ENCODE peak calls at places on chromosomes 12 and 14, in four cellular contexts. One of them, this sample, is unnamed. For H3K4me1 and H3K36me3, the result is how much of the 10 kb centered on the place peaks cover.

GRCh38 chr12:54521291-54522062 is 23.9 kb downstream of the NCKAP1L start:
- DNase-seq in aorta: no peak
- DNase-seq in GM23248: no peak
- DNase-seq in gastrocnemius medialis: no peak
- DNase-seq in this sample: no peak

GRCh38 chr12:46402451-46402850 is 29.9 kb upstream of the SLC38A2 start:
- DNase-seq in aorta: peak
- DNase-seq in GM23248: peak
- DNase-seq in gastrocnemius medialis: no peak
- DNase-seq in this sample: no peak

GRCh38 chr12:55717397-55718007 is 1.7 kb downstream of the BLOC1S1 start:
- DNase-seq in aorta: peak
- DNase-seq in GM23248: peak
- DNase-seq in gastrocnemius medialis: peak
- DNase-seq in this sample: no peak

GRCh38 chr14:59118171-59118570 is 70.3 kb upstream of the DAAM1 start:
- DNase-seq in aorta: no peak
- DNase-seq in GM23248: no peak
- DNase-seq in gastrocnemius medialis: no peak
- DNase-seq in this sample: no peak

GRCh38 chr12:29519585-29520182 is 22.2 kb upstream of the OVCH1 start:
- DNase-seq in aorta: no peak
- DNase-seq in GM23248: peak
- DNase-seq in gastrocnemius medialis: no peak
- DNase-seq in this sample: no peak

GRCh38 chr14:29805415-29806123 is 122.1 kb downstream of the PRKD1 start:
- DNase-seq in aorta: peak
- DNase-seq in GM23248: peak
- DNase-seq in gastrocnemius medialis: peak
- DNase-seq in this sample: no peak

GRCh38 chr14:106308839-106309389 is 782.5 kb downstream of the TMEM121 start:
- DNase-seq in aorta: peak
- DNase-seq in GM23248: peak
- DNase-seq in gastrocnemius medialis: no peak
- DNase-seq in this sample: peak

GRCh38 chr14:68589447-68590232 is 203.2 kb downstream of the ZFP36L1 start:
- DNase-seq in aorta: no peak
- DNase-seq in GM23248: peak
- DNase-seq in gastrocnemius medialis: peak
- DNase-seq in this sample: no peak

GRCh38 chr12:100186071-100186470 is 14.5 kb upstream of the ACTR6 start:
- DNase-seq in aorta: no peak
- DNase-seq in GM23248: peak
- DNase-seq in gastrocnemius medialis: no peak
- DNase-seq in this sample: no peak

GRCh38 chr12:1927751-1928351 is 9.4 kb upstream of the CACNA2D4 start:
- DNase-seq in aorta: peak
- DNase-seq in GM23248: peak
- DNase-seq in gastrocnemius medialis: no peak
- DNase-seq in this sample: peak

GRCh38 chr12:93361159-93361919 is 16.4 kb upstream of the NUDT4 start:
- DNase-seq in aorta: no peak
- DNase-seq in GM23248: peak
- DNase-seq in gastrocnemius medialis: peak
- DNase-seq in this sample: no peak

GRCh38 chr14:30874120-30874998 is at the start of gene COCH:
- DNase-seq in aorta: peak
- DNase-seq in GM23248: peak
- DNase-seq in gastrocnemius medialis: no peak
- DNase-seq in this sample: peak

DNA sequence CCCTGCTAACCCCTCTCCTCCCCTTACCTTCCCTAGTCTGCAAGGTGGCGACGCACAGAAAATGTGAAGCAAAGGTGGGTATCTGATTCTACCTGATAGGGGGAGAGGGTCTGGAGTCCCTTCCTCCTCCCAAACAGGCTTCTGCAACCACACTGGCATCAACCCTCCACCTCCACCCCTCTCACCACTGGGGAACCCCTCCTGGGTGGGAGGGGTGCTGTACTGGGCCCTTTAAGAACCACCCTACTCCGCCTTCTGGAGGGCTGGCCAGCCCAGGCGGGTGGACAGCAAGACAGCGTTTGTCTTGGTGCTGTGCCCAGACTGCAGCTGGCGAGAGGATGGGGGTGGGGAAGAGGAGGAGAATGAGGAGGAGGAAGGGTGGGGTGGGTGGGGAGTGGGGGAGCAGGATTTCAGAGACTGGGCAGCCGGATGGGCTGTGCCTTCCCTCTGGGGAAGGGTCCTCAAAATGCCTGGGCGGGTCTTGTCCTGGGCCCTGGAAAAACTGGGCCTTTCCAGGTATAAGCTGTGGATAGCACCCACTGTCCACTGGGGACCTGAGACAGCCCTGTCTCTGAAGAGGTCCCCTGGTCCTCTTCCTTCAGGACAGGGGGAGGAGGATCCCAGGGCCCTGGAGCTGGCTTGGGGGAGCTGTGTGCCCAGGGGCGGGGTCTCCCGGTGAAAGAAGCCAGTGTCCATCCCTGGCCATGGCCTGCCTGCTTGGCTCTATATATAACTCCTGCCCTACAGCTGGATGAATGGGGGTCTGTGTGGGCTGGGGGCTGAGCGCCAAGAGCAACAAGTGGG is 2.8 kb downstream of the TNS2 start:
- DNase-seq in aorta: peak
- DNase-seq in GM23248: peak
- DNase-seq in gastrocnemius medialis: peak
- DNase-seq in this sample: no peak
- H3K4me3 ChIP-seq in aorta: no peak
- H3K4me3 ChIP-seq in GM23248: peak
- H3K4me3 ChIP-seq in gastrocnemius medialis: peak
- H3K4me3 ChIP-seq in this sample: no peak

GRCh38 chr12:53058674-53059433 is 9.0 kb downstream of the TNS2 start:
- DNase-seq in aorta: no peak
- DNase-seq in GM23248: no peak
- DNase-seq in gastrocnemius medialis: peak
- DNase-seq in this sample: peak

GRCh38 chr12:53057816-53058500 is 8.1 kb downstream of the TNS2 start:
- DNase-seq in aorta: no peak
- DNase-seq in GM23248: no peak
- DNase-seq in gastrocnemius medialis: no peak
- DNase-seq in this sample: no peak

GRCh38 chr12:53056296-53056695 is 6.4 kb downstream of the TNS2 start:
- DNase-seq in aorta: no peak
- DNase-seq in GM23248: peak
- DNase-seq in gastrocnemius medialis: no peak
- DNase-seq in this sample: no peak

GRCh38 chr12:53055471-53056266 is 5.8 kb downstream of the TNS2 start:
- DNase-seq in aorta: no peak
- DNase-seq in GM23248: no peak
- DNase-seq in gastrocnemius medialis: no peak
- DNase-seq in this sample: peak

DNA sequence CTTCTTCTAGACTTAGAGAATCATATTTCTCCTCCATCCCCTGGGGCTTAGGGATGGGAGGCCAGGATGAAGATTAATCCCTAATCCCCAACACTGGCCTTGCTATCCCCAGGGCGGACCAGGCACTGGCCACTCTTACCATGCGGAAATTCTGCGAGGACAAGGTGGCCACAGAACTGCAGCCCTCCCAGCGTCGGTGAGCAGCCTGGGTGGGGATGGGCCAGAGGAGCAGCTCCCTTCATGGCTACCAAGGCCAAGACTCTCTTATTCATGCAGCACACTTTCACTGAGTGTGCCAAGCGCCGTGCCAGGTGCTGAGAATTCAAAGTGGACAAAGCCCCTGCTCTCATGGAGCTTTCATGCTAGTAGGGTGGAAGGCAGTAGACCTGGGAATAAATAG is 7.0 kb downstream of the TNS2 start:
- DNase-seq in aorta: no peak
- DNase-seq in GM23248: no peak
- DNase-seq in gastrocnemius medialis: no peak
- DNase-seq in this sample: no peak
- H3K4me1 ChIP-seq in aorta: under half
- H3K4me1 ChIP-seq in GM23248: under half
- H3K4me1 ChIP-seq in gastrocnemius medialis: half or more
- H3K4me1 ChIP-seq in this sample: half or more

DNA sequence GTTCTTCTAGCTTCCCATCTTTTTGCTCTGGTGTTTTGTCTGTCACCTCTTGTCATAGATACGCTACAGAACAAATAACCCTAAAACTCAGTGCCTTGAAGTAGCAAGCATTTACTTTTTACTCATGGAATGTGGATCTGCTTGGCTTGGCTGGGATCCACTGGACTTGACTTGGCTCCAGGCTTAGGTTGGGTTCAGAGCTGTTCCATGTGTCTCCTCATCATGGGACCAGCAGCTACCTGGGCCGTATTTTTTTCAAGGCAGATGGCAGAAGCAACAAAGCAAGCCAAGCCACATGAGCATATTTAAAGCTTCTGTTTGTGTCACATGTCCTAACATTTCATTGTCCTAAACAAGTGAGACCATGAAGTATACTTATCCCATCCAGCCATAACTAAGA is 48.7 kb upstream of the ATF1 start:
- DNase-seq in aorta: no peak
- DNase-seq in GM23248: no peak
- DNase-seq in gastrocnemius medialis: no peak
- DNase-seq in this sample: no peak
- H3K36me3 ChIP-seq in aorta: under half
- H3K36me3 ChIP-seq in GM23248: under half
- H3K36me3 ChIP-seq in gastrocnemius medialis: under half
- H3K36me3 ChIP-seq in this sample: under half

DNA sequence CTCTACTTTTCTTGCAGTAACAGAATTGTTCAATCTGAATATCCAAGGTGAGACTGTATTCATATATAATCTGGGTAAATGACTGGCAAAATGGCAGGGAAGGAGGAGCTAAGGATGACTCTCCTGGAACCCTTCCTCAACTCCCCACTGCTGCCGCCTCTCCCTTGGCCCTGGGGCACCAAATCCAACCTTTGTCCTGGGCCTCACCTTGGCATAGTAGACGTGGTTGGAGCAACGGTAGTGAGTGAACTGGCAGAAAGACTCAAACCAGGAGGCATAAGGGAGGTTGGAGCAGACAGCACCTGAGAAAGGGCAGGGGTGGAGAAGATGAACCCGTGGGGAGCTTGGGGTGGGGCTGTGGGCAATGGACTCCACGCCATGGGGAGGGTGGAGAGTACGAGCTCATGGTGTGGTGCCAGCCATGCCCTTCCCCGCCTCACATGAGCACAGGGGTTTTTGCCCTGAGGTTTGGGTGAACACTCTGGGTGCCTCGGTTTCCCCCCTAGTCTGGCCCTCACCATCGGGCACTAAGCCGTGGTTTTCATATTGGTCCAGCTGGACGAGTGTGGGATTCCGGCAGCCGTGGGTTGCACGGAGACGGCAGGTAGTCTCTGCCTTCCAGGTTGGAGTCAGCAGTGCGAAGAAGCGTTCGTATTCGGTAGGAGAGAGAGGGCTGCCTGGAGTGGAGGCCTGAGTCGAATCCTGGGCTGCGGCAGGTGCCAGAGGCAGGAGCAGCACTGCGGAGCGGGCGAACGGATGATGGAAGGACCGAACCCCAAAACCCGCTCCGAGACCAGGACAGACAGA is 753 bp downstream of the ACRBP start:
- DNase-seq in aorta: no peak
- DNase-seq in GM23248: no peak
- DNase-seq in gastrocnemius medialis: no peak
- DNase-seq in this sample: no peak
- H3K4me3 ChIP-seq in aorta: peak
- H3K4me3 ChIP-seq in GM23248: no peak
- H3K4me3 ChIP-seq in gastrocnemius medialis: peak
- H3K4me3 ChIP-seq in this sample: peak

DNA sequence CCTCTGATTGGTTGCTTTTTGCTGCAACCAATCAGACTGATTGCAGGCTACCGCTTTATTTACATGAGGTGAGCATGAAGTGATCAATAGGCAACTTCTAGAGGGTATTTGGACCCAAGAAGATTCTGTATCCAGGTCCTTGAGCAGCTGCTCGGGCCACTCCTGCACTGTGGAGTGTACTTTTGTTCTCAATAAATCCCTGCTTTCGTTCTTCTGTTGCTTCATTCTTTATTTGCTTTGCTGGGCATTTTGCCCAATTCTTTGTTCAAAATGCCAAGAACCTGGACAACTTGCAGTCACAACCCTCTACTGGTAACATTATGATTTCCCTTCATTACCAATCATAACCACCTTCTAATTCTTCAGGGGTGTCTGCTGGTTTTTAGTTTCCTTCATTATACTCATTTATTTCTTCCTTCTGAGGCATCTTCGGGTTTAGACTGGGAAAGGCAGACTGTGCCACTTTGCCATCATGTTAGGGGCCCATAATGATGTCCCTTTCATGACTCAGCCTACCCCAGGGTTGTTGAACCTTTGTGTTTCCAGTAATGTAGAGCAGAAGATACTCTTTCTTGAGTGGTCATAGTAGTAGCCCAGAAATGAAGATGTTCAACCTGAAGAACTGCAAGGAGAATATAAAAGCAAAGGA is 43.4 kb upstream of the LIMA1 start:
- DNase-seq in aorta: no peak
- DNase-seq in GM23248: peak
- DNase-seq in gastrocnemius medialis: no peak
- DNase-seq in this sample: no peak
- H3K4me1 ChIP-seq in aorta: under half
- H3K4me1 ChIP-seq in GM23248: under half
- H3K4me1 ChIP-seq in gastrocnemius medialis: under half
- H3K4me1 ChIP-seq in this sample: under half

GRCh38 chr12:88839486-88839885 is 259.2 kb upstream of the KITLG start:
- DNase-seq in aorta: no peak
- DNase-seq in GM23248: no peak
- DNase-seq in gastrocnemius medialis: no peak
- DNase-seq in this sample: no peak

GRCh38 chr12:88833641-88834116 is 253.4 kb upstream of the KITLG start:
- DNase-seq in aorta: no peak
- DNase-seq in GM23248: peak
- DNase-seq in gastrocnemius medialis: no peak
- DNase-seq in this sample: no peak

GRCh38 chr12:88834226-88834625 is 254.0 kb upstream of the KITLG start:
- DNase-seq in aorta: no peak
- DNase-seq in GM23248: peak
- DNase-seq in gastrocnemius medialis: no peak
- DNase-seq in this sample: no peak

GRCh38 chr12:88836156-88836555 is 255.9 kb upstream of the KITLG start:
- DNase-seq in aorta: no peak
- DNase-seq in GM23248: no peak
- DNase-seq in gastrocnemius medialis: no peak
- DNase-seq in this sample: no peak
- H3K36me3 ChIP-seq in aorta: under half
- H3K36me3 ChIP-seq in GM23248: under half
- H3K36me3 ChIP-seq in gastrocnemius medialis: under half
- H3K36me3 ChIP-seq in this sample: under half

GRCh38 chr12:108560752-108561719 is at the start of gene SART3:
- DNase-seq in aorta: peak
- DNase-seq in GM23248: peak
- DNase-seq in gastrocnemius medialis: peak
- DNase-seq in this sample: peak
- H3K4me3 ChIP-seq in aorta: peak
- H3K4me3 ChIP-seq in GM23248: peak
- H3K4me3 ChIP-seq in gastrocnemius medialis: peak
- H3K4me3 ChIP-seq in this sample: peak

DNA sequence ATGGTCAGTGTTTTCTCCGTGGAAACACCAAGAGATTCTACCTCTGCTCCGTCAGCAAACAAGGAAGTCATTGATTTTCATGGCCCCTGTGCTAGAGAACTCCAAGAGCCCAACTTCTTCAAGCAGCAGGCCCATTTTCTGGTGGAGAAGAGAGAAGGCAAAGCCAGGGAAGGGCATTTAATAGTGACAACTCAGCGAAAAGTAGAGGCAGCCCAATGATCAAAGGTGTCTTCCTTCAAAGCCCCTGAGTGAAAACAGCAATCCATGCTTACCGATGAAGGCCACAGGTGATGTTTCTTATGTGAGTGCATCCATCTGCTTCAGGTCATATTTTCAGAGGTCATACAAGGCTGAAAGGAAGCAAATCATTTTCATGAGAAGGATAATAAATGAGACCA is 77.3 kb downstream of the VCPKMT start:
- DNase-seq in aorta: no peak
- DNase-seq in GM23248: no peak
- DNase-seq in gastrocnemius medialis: no peak
- DNase-seq in this sample: no peak
- H3K4me1 ChIP-seq in aorta: under half
- H3K4me1 ChIP-seq in GM23248: under half
- H3K4me1 ChIP-seq in gastrocnemius medialis: under half
- H3K4me1 ChIP-seq in this sample: under half